ENCODE peak calls at places on chromosome 7, in nine cellular contexts. S is COR-L47; W is cardiac muscle cell; D is neural progenitor cell; B is tibial artery; U is PC-3; M is NCI-H1417; T is GM23338; E is CD4-positive, alpha-beta T cell. O is an unnamed sample.

GRCh38 chr7:4629287-4629905 is 52.7 kb upstream of the FOXK1 start:
- DNase-seq in S (no peak), U (no peak), W (no peak), E (no peak), T (no peak), M (no peak), D (no peak), B (no peak), O (no peak)

GRCh38 chr7:73742753-73743641 is 4.4 kb upstream of the ABHD11 start:
- DNase-seq in U (peak), W (peak), D (peak), E (no peak), S (peak), B (no peak), M (peak), T (peak), O (peak)

GRCh38 chr7:108406474-108406873 is 49.8 kb downstream of the NRCAM start:
- DNase-seq in B (no peak), T (no peak), W (no peak), S (no peak), D (no peak), M (no peak), E (no peak), U (no peak), O (peak)

GRCh38 chr7:107327986-107328569 is 141.8 kb upstream of the GPR22 start:
- DNase-seq in D (no peak), M (peak), T (no peak), W (no peak), S (no peak), U (peak), B (no peak), E (no peak), O (no peak)

GRCh38 chr7:26202019-26202985 is 757 bp downstream of the CBX3 start:
- DNase-seq in S (peak), M (peak), D (peak), B (peak), W (peak), E (peak), T (peak), U (peak), O (peak)

GRCh38 chr7:1361016-1361755 is 98.1 kb downstream of the MICALL2 start:
- DNase-seq in W (no peak), E (no peak), D (no peak), B (no peak), S (no peak), T (no peak), U (no peak), M (no peak), O (no peak)

GRCh38 chr7:80826520-80827237 is 92.2 kb downstream of the SEMA3C start:
- DNase-seq in B (no peak), W (no peak), D (no peak), T (no peak), E (no peak), S (no peak), U (peak), M (peak), O (no peak)

GRCh38 chr7:107615910-107616680 is 36.0 kb downstream of the BCAP29 start:
- DNase-seq in S (no peak), E (no peak), T (no peak), D (no peak), U (peak), B (peak), W (no peak), M (no peak), O (no peak)

GRCh38 chr7:36208997-36209813 is 56.2 kb downstream of the EEPD1 start:
- DNase-seq in U (peak), D (no peak), E (peak), M (peak), B (no peak), T (no peak), W (no peak), S (no peak), O (no peak)

GRCh38 chr7:94276797-94277196 is 117.9 kb upstream of the COL1A2 start:
- DNase-seq in U (peak), D (peak), B (no peak), M (peak), T (peak), S (peak), W (peak), E (no peak), O (peak)

GRCh38 chr7:112459645-112460044 is 9.4 kb downstream of the IFRD1 start:
- DNase-seq in E (no peak), W (no peak), U (no peak), T (peak), S (no peak), B (no peak), M (no peak), D (no peak), O (no peak)

GRCh38 chr7:55961994-55962393 is 2.4 kb upstream of the NIPSNAP2 start:
- DNase-seq in U (no peak), T (no peak), E (no peak), B (no peak), M (no peak), S (no peak), D (no peak), W (no peak), O (no peak)

GRCh38 chr7:107874605-107875446 is 16.2 kb upstream of the DLD start:
- DNase-seq in T (peak), B (no peak), U (peak), W (peak), M (peak), E (peak), S (peak), D (peak), O (peak)

GRCh38 chr7:26777383-26777782 is 87.0 kb downstream of the SKAP2 start:
- DNase-seq in D (no peak), S (no peak), M (peak), E (no peak), T (peak), W (no peak), U (no peak), B (no peak), O (peak)

GRCh38 chr7:142557971-142558582 is 191.2 kb upstream of the PRSS1 start:
- DNase-seq in U (peak), B (no peak), S (peak), W (peak), M (peak), T (peak), E (peak), D (peak), O (peak)

GRCh38 chr7:31814187-31814586 is 127.2 kb downstream of the PPP1R17 start:
- DNase-seq in T (peak), W (peak), E (no peak), S (no peak), M (peak), B (no peak), U (peak), D (peak), O (peak)

GRCh38 chr7:149867762-149868637 is 5.8 kb upstream of the ATP6V0E2 start:
- DNase-seq in E (no peak), W (no peak), M (no peak), B (no peak), U (no peak), S (no peak), T (no peak), D (no peak), O (no peak)

GRCh38 chr7:98186452-98187137 is 24.6 kb upstream of the BHLHA15 start:
- DNase-seq in E (no peak), W (no peak), B (no peak), M (no peak), D (no peak), S (no peak), U (peak), T (no peak), O (no peak)

GRCh38 chr7:14834456-14834855 is 68.1 kb downstream of the DGKB start:
- DNase-seq in T (no peak), W (no peak), S (no peak), M (peak), U (peak), D (no peak), B (no peak), E (no peak), O (no peak)

GRCh38 chr7:128094111-128094570 is 62.9 kb upstream of the LRRC4 start:
- DNase-seq in W (no peak), D (no peak), E (no peak), T (no peak), B (no peak), U (no peak), S (peak), M (no peak), O (no peak)

GRCh38 chr7:68205826-68206225 is 1209.2 kb downstream of the TYW1 start:
- DNase-seq in S (no peak), M (no peak), D (no peak), T (no peak), B (no peak), E (no peak), U (no peak), W (no peak), O (peak)

GRCh38 chr7:54799792-54800191 is 40.8 kb upstream of the SEC61G start:
- DNase-seq in U (no peak), S (no peak), T (no peak), B (no peak), W (no peak), M (no peak), E (no peak), D (no peak), O (peak)

GRCh38 chr7:37433166-37433565 is 15.5 kb downstream of the ELMO1 start:
- DNase-seq in M (peak), S (no peak), U (no peak), B (no peak), E (no peak), D (no peak), T (peak), W (peak), O (no peak)

GRCh38 chr7:83821866-83822265 is 172.9 kb upstream of the SEMA3E start:
- DNase-seq in U (peak), M (no peak), S (no peak), T (no peak), E (no peak), B (no peak), D (no peak), W (no peak), O (no peak)

GRCh38 chr7:122676466-122676865 is 22.5 kb downstream of the RNF133 start:
- DNase-seq in D (no peak), M (peak), T (no peak), W (no peak), S (no peak), E (no peak), B (no peak), U (no peak), O (no peak)

GRCh38 chr7:144725070-144725469 is 110.8 kb downstream of the TPK1 start:
- DNase-seq in U (no peak), S (no peak), W (no peak), B (no peak), E (no peak), M (peak), T (no peak), D (no peak), O (peak)

GRCh38 chr7:44398506-44398905 is 73.1 kb upstream of the CAMK2B start:
- DNase-seq in U (no peak), W (no peak), S (no peak), E (no peak), D (no peak), M (no peak), T (no peak), B (no peak), O (no peak)

GRCh38 chr7:150375662-150376521 is 3.2 kb upstream of the ZNF775 start:
- DNase-seq in W (no peak), M (no peak), T (no peak), D (peak), B (no peak), U (no peak), S (no peak), E (no peak), O (no peak)

GRCh38 chr7:23520582-23520981 is 11.2 kb downstream of the TRA2A start:
- DNase-seq in W (no peak), T (peak), U (no peak), S (no peak), D (no peak), B (no peak), E (no peak), M (no peak), O (no peak)

GRCh38 chr7:80548790-80549530 is 37.1 kb upstream of the GNAT3 start:
- DNase-seq in D (no peak), E (no peak), W (no peak), T (no peak), B (no peak), S (no peak), U (peak), M (no peak), O (peak)

GRCh38 chr7:82017334-82017943 is 247.6 kb upstream of the HGF start:
- DNase-seq in D (peak), E (no peak), W (peak), M (peak), S (no peak), B (no peak), U (peak), T (peak), O (peak)

GRCh38 chr7:157012113-157012547 is 1.7 kb upstream of the MNX1 start:
- DNase-seq in S (no peak), D (no peak), E (no peak), U (no peak), B (no peak), T (no peak), M (no peak), W (no peak), O (no peak)

O was measured in left kidney.